ENCODE peak calls at places on chromosomes 13 and 19, in nine cellular contexts. W, M, K, O, E, H, G, L and B are unnamed samples.

GRCh38 chr19:32676186-32676894 is 692 bp downstream of the RGS9BP start:
- DNase-seq in W (no peak), M (no peak), K (no peak), O (no peak), E (peak; percentile 74), H (no peak), G (no peak), L (peak; percentile 20), B (no peak)

GRCh38 chr19:1538978-1539377 is 15.1 kb downstream of the PLK5 start:
- DNase-seq in W (no peak), M (no peak), K (no peak), O (no peak), E (no peak), H (no peak), G (no peak), L (no peak), B (no peak)

GRCh38 chr19:4077800-4078683 is 11.3 kb upstream of the ZBTB7A start:
- DNase-seq in W (no peak), M (no peak), K (no peak), O (no peak), E (no peak), H (no peak), G (no peak), L (peak; percentile 60), B (no peak)

GRCh38 chr13:51557875-51558604 is 26.2 kb upstream of the WDFY2 start:
- DNase-seq in W (no peak), M (no peak), K (peak; percentile 77), O (no peak), E (peak; percentile 5), H (no peak), G (no peak), L (no peak), B (no peak)

GRCh38 chr13:104315606-104316005 is 1249.4 kb upstream of the SLC10A2 start:
- DNase-seq in W (no peak), M (peak; percentile 8), K (peak; percentile 98), O (no peak), E (peak; percentile 47), H (no peak), G (no peak), L (no peak), B (no peak)

GRCh38 chr19:51564791-51565190 is 6.3 kb upstream of the ZNF175 start:
- DNase-seq in W (no peak), M (no peak), K (no peak), O (no peak), E (no peak), H (no peak), G (no peak), L (no peak), B (no peak)

GRCh38 chr13:60617863-60618733 is 221.1 kb downstream of the TDRD3 start:
- DNase-seq in W (no peak), M (peak; percentile 0), K (peak; percentile 4), O (peak; percentile 52), E (peak; percentile 10), H (no peak), G (no peak), L (no peak), B (no peak)

GRCh38 chr13:106117640-106118039 is 417.8 kb downstream of the EFNB2 start:
- DNase-seq in W (no peak), M (no peak), K (no peak), O (no peak), E (no peak), H (no peak), G (no peak), L (no peak), B (no peak)

GRCh38 chr13:40502236-40502635 is 164.2 kb downstream of the FOXO1 start:
- DNase-seq in W (no peak), M (no peak), K (no peak), O (no peak), E (no peak), H (no peak), G (no peak), L (no peak), B (no peak)

GRCh38 chr19:55640577-55641375 is at the start of gene ZNF580:
- DNase-seq in W (peak; percentile 57), M (peak; percentile 68), K (peak; percentile 55), O (no peak), E (peak; percentile 77), H (no peak), G (no peak), L (peak; percentile 38), B (no peak)

GRCh38 chr13:43364210-43365041 is 341.0 kb downstream of the DNAJC15 start:
- DNase-seq in W (no peak), M (no peak), K (no peak), O (no peak), E (no peak), H (no peak), G (no peak), L (no peak), B (no peak)

GRCh38 chr13:100675660-100676129 is 1.1 kb upstream of the TMTC4 start:
- DNase-seq in W (no peak), M (no peak), K (no peak), O (no peak), E (no peak), H (no peak), G (no peak), L (no peak), B (no peak)

GRCh38 chr13:51396352-51396751 is 56.5 kb downstream of the INTS6 start:
- DNase-seq in W (no peak), M (no peak), K (no peak), O (no peak), E (no peak), H (no peak), G (no peak), L (no peak), B (no peak)